ENCODE peak calls at places on chromosomes 7 and 10, in four cellular contexts. R, I, S and E are unnamed samples.

GRCh38 chr7:134943785-134944400 is 42.4 kb upstream of the AGBL3 start:
- DNase-seq in R (no peak), I (no peak), S (no peak), E (peak)

GRCh38 chr7:144834516-144835165 is 1.2 kb downstream of the TPK1 start:
- DNase-seq in R (no peak), I (no peak), S (no peak), E (no peak)

GRCh38 chr7:128874140-128875031 is 11.7 kb downstream of the ATP6V1F start:
- DNase-seq in R (no peak), I (no peak), S (peak), E (no peak)

GRCh38 chr7:140674899-140675701 is 2.4 kb downstream of the ADCK2 start:
- DNase-seq in R (no peak), I (no peak), S (no peak), E (peak)

GRCh38 chr10:121069061-121069850 is 218.1 kb downstream of the WDR11 start:
- DNase-seq in R (no peak), I (no peak), S (no peak), E (peak)

GRCh38 chr10:102344067-102344466 is 51.4 kb upstream of the NFKB2 start:
- DNase-seq in R (no peak), I (no peak), S (no peak), E (peak)

GRCh38 chr10:62196528-62196927 is 72.1 kb downstream of the RTKN2 start:
- DNase-seq in R (no peak), I (no peak), S (no peak), E (no peak)

GRCh38 chr7:157750291-157750690 is 413.5 kb downstream of the DNAJB6 start:
- DNase-seq in R (no peak), I (no peak), S (no peak), E (no peak)

GRCh38 chr7:80859272-80859970 is 59.4 kb downstream of the SEMA3C start:
- DNase-seq in R (no peak), I (peak), S (no peak), E (peak)

GRCh38 chr10:130739016-130739756 is 572.3 kb downstream of the TCERG1L start:
- DNase-seq in R (no peak), I (no peak), S (no peak), E (no peak)

GRCh38 chr10:33819206-33819605 is 484.7 kb upstream of the NRP1 start:
- DNase-seq in R (no peak), I (no peak), S (no peak), E (no peak)

GRCh38 chr7:140304071-140304799 is 94.1 kb downstream of the SLC37A3 start:
- DNase-seq in R (no peak), I (no peak), S (no peak), E (peak)

GRCh38 chr10:127524229-127524628 is 24.9 kb upstream of the NPS start:
- DNase-seq in R (no peak), I (no peak), S (no peak), E (no peak)

GRCh38 chr10:121734517-121735137 is 136.4 kb upstream of the FGFR2 start:
- DNase-seq in R (no peak), I (no peak), S (no peak), E (peak)

GRCh38 chr10:126390324-126390723 is 2.0 kb upstream of the ADAM12 start:
- DNase-seq in R (no peak), I (no peak), S (no peak), E (no peak)